ENCODE peak calls at places on chromosomes 11 and 22, in four cellular contexts. B is SJSA1, A is psoas muscle, T is heart right ventricle. Q is an unnamed sample. For H3K36me3, the result is how much of the 10 kb centered on the place peaks cover.

GRCh38 chr22:35470903-35471321 is 69.7 kb upstream of the RASD2 start:
- DNase-seq in T (no peak), A (no peak), B (no peak), Q (no peak)

GRCh38 chr22:45608763-45609180 is 62.9 kb upstream of the ATXN10 start:
- DNase-seq in B (peak), A (no peak), T (no peak), Q (no peak)

GRCh38 chr22:49848690-49849160 is 4.9 kb upstream of the ZBED4 start:
- DNase-seq in A (no peak), T (no peak), B (no peak), Q (peak)

GRCh38 chr11:102592634-102593581 is 32.2 kb downstream of the MMP20 start:
- DNase-seq in A (no peak), B (no peak), T (no peak), Q (no peak)

GRCh38 chr11:128294685-128295079 is 292.7 kb downstream of the ETS1 start:
- DNase-seq in B (peak), A (no peak), T (no peak), Q (no peak)

GRCh38 chr22:37162221-37163095 is 12.7 kb upstream of the IL2RB start:
- DNase-seq in A (peak), T (no peak), B (no peak), Q (no peak)

GRCh38 chr22:25161017-25161915 is 38.4 kb upstream of the CRYBB3 start:
- DNase-seq in T (no peak), A (no peak), B (no peak), Q (no peak)

GRCh38 chr22:46674367-46674781 is 54.2 kb downstream of the GRAMD4 start:
- DNase-seq in A (peak), B (no peak), T (peak), Q (peak)

DNA sequence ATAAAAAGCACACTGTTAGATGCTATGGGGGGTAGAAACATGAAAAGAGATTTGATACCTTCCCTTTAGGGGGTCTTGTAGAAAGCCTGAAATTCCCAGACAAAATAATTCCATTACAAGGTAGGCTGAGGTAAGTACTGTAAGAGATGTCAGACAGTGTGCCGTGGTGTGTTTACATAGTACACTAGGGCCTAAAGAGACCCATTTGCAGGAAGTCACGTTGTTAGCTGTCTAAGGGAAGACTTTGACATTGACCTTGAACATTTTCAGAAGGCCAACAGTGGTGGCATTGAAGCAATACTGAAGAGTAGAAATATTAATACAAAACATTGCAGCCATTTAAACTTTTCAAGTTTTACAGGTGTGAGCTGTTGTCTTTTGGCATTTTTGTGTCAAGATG is 30.8 kb downstream of the EXT2 start:
- DNase-seq in T (no peak), A (no peak), B (no peak), Q (no peak)
- H3K36me3 ChIP-seq in T (under half), A (half or more), B (half or more), Q (under half)

DNA sequence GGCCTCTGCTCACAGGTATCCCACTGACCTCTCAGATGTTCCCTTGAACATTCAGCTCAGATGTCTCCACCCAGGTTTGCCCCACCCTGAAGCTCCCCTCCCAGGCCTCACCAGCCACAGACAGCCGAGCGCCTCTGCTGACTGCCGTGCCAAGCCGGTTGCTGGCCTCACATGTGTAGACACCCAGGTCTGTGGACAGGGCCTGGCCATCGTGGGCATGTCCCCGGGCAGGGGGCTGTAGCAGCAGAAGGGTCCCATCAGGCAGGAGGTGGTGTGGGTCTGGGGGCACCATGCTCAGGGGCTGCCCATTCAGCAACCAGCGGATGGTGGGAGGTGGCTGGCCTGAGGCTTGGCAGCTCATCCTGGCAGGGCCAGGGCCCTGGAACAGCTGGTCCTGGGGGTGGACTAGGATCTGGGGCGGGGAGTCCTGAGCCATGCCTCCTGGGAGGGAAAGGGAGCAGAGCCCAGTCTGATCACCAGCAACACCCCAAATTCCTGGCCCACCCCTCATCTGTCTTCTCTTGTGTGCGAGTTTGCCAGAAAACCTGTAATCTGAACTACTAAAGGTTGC is 759 bp downstream of the ROBO4 start:
- DNase-seq in A (peak), T (no peak), B (no peak), Q (peak)
- H3K4me3 ChIP-seq in A (peak), T (peak), B (no peak), Q (no peak)

GRCh38 chr22:19047993-19048392 is 74.2 kb downstream of the DGCR2 start:
- DNase-seq in B (no peak), T (no peak), A (no peak), Q (peak)
- H3K36me3 ChIP-seq in B (half or more), T (half or more), A (half or more), Q (under half)

GRCh38 chr11:96254087-96254486 is 88.9 kb downstream of the MAML2 start:
- DNase-seq in B (no peak), A (no peak), T (peak), Q (no peak)
- H3K4me3 ChIP-seq in B (no peak), A (no peak), T (peak), Q (peak)

DNA sequence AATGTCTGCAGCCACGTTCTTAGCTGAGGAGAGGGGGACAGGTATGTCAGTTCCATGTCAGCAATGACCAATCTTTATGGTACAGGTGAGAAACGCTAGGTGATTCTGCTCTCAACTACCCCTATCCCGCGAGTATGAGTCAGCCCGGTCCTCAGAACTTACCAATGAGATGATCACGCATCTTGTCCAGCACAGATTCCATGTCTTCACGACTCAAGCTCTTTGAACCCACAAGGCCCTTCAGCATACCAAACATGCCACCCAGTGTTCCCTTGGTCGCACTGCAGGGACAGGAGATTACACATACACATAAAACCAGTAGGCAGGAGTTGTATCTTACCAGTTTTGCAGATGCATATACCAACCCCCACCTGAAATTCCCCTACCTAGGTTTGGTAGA is 2.9 kb downstream of the SRPRA start:
- DNase-seq in A (no peak), B (no peak), T (no peak), Q (no peak)
- H3K36me3 ChIP-seq in A (half or more), B (half or more), T (half or more), Q (under half)

GRCh38 chr11:120562806-120563425 is 51.4 kb downstream of the GRIK4 start:
- DNase-seq in T (peak), B (no peak), A (no peak), Q (peak)

GRCh38 chr11:120565436-120566155 is 54.0 kb downstream of the GRIK4 start:
- DNase-seq in A (no peak), B (no peak), T (no peak), Q (no peak)

GRCh38 chr11:120566176-120566575 is 54.6 kb downstream of the GRIK4 start:
- DNase-seq in T (no peak), A (no peak), B (no peak), Q (no peak)

GRCh38 chr11:120563698-120564572 is 52.4 kb downstream of the GRIK4 start:
- DNase-seq in T (peak), B (no peak), A (no peak), Q (no peak)

GRCh38 chr11:120564573-120565301 is 53.2 kb downstream of the GRIK4 start:
- DNase-seq in A (peak), T (peak), B (no peak), Q (no peak)
- H3K4me3 ChIP-seq in A (peak), T (peak), B (no peak), Q (peak)

GRCh38 chr11:64933213-64933934 is 2.3 kb downstream of the GPHA2 start:
- DNase-seq in T (no peak), B (no peak), A (peak), Q (no peak)
- H3K36me3 ChIP-seq in T (under half), B (half or more), A (half or more), Q (under half)

DNA sequence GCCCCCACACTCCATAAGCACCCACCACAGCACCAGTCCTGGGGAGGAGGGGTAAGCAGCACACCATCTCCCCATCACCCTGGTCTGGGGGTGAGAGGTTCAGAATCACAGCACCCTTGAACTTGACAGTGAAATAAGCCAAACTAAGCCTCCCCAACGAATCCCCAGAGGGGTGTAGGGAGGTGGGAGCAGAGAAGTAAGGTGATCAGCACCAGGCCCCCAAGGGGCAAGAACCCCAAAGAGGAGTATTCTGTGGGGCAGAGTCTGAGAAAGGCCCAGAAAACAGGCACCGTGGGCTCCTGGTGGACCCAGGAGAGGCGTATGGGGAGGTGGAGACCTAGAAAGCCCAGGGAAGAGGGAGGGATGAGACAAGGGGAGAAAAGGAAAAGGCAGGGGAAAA is 30.9 kb downstream of the ARAP1 start:
- DNase-seq in B (no peak), T (no peak), A (peak), Q (no peak)
- H3K4me3 ChIP-seq in B (peak), T (peak), A (peak), Q (peak)

GRCh38 chr11:94864646-94865045 is 96.5 kb downstream of the AMOTL1 start:
- DNase-seq in B (no peak), A (no peak), T (no peak), Q (no peak)

GRCh38 chr11:94868468-94868867 is 100.3 kb downstream of the AMOTL1 start:
- DNase-seq in A (no peak), T (no peak), B (no peak), Q (no peak)

GRCh38 chr11:94866936-94867795 is 99.0 kb downstream of the AMOTL1 start:
- DNase-seq in B (no peak), T (no peak), A (no peak), Q (no peak)

GRCh38 chr11:94869186-94869585 is 101.0 kb downstream of the AMOTL1 start:
- DNase-seq in T (no peak), B (no peak), A (no peak), Q (no peak)

DNA sequence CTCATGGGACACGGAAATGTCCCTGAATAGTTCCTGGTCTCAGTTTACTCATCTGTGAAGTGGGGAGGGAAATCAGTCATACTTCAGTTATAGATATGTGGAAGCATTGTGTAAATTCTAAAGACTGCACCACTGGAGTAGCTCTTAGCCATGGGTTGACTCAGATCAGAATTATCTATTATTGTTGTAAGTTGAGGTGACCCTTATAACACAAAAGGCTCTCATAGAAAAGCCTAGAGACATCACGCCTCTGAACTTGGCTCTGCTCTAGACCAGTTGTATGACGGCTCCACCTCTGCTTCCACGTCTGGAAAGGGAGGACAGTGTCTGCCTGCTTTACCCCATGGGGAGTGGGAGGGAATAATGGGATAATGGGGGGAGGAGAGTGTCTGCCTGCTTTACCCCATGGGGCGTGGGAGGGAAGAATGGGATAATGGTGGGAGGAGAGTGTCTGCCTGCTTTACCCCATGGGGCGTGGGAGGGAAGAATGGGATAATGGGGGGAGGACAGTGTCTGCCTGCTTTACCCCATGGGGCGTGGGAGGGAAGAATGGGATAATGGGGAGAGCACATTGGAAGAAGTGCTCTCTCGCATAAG is 98.2 kb downstream of the AMOTL1 start:
- DNase-seq in T (no peak), A (no peak), B (no peak), Q (no peak)
- H3K36me3 ChIP-seq in T (half or more), A (half or more), B (under half), Q (under half)

GRCh38 chr11:89293966-89294679 is 116.4 kb downstream of the TYR start:
- DNase-seq in T (no peak), A (peak), B (no peak), Q (no peak)
- H3K4me3 ChIP-seq in T (peak), A (no peak), B (no peak), Q (no peak)

Q was measured in aorta.